ENCODE peak calls at places on chromosomes 16 and 17, in four cellular contexts. L is Peyer's patch, C is A549, E is stomach. I is an unnamed sample. For H3K4me1, the result is how much of the 10 kb centered on the place peaks cover.

GRCh38 chr16:10871157-10871991 is 5.6 kb upstream of the CIITA start:
- DNase-seq in C (no peak), L (peak), E (peak), I (no peak)

GRCh38 chr17:74343526-74344284 is 17.7 kb downstream of the KIF19 start:
- DNase-seq in C (no peak), E (no peak), L (no peak), I (no peak)

GRCh38 chr16:49639739-49640388 is 216.0 kb downstream of the ZNF423 start:
- DNase-seq in L (no peak), E (no peak), C (no peak), I (peak)

GRCh38 chr17:82231312-82231561 is 2.4 kb downstream of the SLC16A3 start:
- DNase-seq in C (no peak), E (no peak), L (no peak), I (no peak)

GRCh38 chr16:18062713-18063112 is 273.8 kb downstream of the NPIPA8 start:
- DNase-seq in L (no peak), C (no peak), E (no peak), I (no peak)

GRCh38 chr17:4604111-4604644 is 19.8 kb downstream of the SMTNL2 start:
- DNase-seq in C (no peak), E (peak), L (peak), I (peak)

GRCh38 chr16:77213542-77214108 is 14.4 kb downstream of the SYCE1L start:
- DNase-seq in E (no peak), C (peak), L (no peak), I (no peak)

GRCh38 chr16:814974-815373 is 14.4 kb upstream of the GNG13 start:
- DNase-seq in E (no peak), C (no peak), L (no peak), I (no peak)

GRCh38 chr16:58435779-58436178 is 43.5 kb downstream of the GINS3 start:
- DNase-seq in C (no peak), E (no peak), L (no peak), I (no peak)

DNA sequence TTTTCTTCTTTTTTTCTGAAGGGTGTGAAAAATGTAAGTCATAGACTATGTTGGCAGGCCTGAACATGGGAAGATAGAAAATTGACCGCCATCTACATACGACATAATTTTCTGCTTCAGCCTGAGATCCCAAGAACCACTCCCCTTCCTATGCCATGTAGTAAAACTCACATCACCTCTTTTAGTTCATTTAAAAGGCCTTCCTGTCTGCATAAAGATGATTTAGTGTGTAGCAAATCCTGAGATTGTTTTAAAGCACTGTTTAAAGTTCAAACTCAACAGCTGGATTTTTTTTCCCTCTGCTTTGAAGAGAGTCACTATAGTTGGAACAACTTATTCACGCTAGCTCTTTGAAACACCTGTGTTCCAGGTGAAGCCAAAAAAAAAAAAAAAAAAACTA is 101.5 kb downstream of the NLK start:
- DNase-seq in L (no peak), E (no peak), C (no peak), I (no peak)
- H3K4me1 ChIP-seq in L (under half), E (under half), C (under half), I (under half)

GRCh38 chr17:43211123-43211479 is 574 bp upstream of the TMEM106A start:
- DNase-seq in C (no peak), L (no peak), E (no peak), I (no peak)

GRCh38 chr17:43213545-43213944 is 1.9 kb downstream of the TMEM106A start:
- DNase-seq in L (no peak), C (no peak), E (peak), I (no peak)

GRCh38 chr17:43210576-43210975 is 1.1 kb upstream of the TMEM106A start:
- DNase-seq in L (no peak), C (no peak), E (no peak), I (no peak)

GRCh38 chr17:43212641-43213490 is 1.2 kb downstream of the TMEM106A start:
- DNase-seq in L (no peak), E (no peak), C (no peak), I (no peak)

DNA sequence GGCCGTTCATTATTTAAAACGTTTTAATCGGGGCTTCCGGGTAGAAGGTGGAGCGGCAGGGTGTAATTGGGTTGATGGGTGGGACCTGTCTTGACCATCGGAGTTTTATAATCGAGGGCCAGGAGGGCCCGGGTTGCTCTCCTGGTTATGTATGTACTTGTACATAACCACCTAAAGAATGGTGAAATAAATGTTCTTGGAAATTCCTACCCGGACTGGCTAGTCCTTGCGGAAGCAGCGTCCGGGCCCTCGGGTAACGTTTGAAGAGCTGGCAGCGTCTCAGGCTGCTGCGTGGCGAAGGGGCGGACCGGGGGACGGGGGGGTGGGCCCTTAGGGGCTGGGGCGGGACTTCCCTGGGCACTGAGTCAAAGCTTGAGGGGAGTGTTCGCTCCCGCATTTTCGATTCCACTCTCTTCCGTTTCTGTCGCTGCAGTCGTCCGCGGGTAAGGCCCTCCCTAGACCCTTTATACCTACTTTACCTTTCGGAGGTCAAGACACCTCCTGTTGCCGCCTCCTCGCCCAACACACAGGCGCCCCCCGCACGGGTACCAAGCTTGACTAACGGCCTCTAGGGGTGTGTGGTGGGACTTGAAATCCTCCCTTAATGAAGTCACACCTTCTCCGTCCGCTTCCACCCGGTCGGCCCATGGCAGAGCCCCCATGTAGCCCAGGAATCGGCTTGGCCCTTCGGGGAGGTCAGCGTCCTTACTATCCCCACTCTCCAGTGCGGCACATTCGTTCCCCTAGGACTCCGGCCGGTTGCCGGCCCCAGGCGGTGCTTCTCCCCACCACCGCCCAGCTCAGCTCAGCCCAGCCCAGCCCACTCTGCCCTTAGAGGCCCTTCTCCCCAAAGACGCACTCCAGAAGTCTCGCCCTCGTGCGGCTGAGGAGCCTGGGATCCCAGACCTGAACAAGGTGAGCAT is at the start of gene TMEM106A:
- DNase-seq in E (peak), L (peak), C (peak), I (peak)
- TF ChIP-seq CTCF in E (no peak), L (peak), C (no peak), I (peak)

DNA sequence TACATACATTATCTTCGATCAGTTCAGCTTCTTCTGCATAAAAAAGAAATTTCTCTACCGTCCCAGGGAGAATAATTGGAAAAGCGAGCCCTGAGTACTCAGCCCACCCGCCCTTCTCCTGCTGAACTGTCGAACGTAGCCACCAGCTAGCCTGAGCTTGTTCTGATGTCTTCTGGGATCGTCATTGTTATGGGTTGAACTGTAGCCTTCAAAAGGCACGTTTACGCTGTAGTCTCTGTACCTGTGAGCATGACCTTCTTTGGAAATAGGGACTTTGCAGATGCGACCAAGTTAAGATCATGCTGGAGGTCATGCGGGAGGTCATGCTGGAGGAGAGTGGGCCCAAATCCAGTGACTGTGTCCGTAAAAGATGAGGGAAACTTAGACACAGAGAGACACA is 86.2 kb downstream of the CMIP start:
- DNase-seq in C (no peak), L (no peak), E (no peak), I (no peak)
- H3K4me1 ChIP-seq in C (half or more), L (half or more), E (under half), I (under half)

GRCh38 chr16:23428351-23428750 is 24.6 kb downstream of the COG7 start:
- DNase-seq in E (no peak), C (peak), L (no peak), I (no peak)

GRCh38 chr16:23433261-23433920 is 19.6 kb downstream of the COG7 start:
- DNase-seq in L (no peak), C (no peak), E (peak), I (no peak)

GRCh38 chr16:23435500-23435899 is 17.5 kb downstream of the COG7 start:
- DNase-seq in E (peak), L (peak), C (peak), I (peak)

GRCh38 chr16:23434380-23434779 is 18.6 kb downstream of the COG7 start:
- DNase-seq in E (no peak), L (no peak), C (peak), I (no peak)

GRCh38 chr16:23432176-23433128 is 20.5 kb downstream of the COG7 start:
- DNase-seq in C (peak), E (no peak), L (no peak), I (no peak)
- TF ChIP-seq CTCF in C (no peak), E (peak), L (peak), I (no peak)

DNA sequence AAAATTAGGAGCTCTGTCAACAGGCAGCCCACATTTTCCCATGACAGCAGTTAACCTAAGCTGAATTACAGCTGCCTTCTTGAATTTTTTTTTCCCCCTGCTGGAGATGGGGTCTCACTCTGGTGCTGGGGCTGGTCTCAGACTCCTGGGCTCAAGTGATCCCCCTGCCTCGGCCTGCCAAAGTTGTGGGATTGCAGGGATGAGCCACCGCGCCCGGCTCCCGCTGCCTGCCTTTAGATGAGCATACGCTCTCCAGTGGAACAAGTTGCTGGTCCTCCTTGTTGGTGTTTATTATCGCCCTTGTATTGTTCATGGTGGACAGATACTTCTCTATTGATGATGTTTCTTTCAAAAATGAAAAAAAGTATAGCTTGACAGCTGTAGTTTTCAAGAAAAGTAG is 15.6 kb downstream of the PAFAH1B1 start:
- DNase-seq in C (no peak), L (no peak), E (no peak), I (no peak)
- H3K4me1 ChIP-seq in C (under half), L (under half), E (under half), I (half or more)

DNA sequence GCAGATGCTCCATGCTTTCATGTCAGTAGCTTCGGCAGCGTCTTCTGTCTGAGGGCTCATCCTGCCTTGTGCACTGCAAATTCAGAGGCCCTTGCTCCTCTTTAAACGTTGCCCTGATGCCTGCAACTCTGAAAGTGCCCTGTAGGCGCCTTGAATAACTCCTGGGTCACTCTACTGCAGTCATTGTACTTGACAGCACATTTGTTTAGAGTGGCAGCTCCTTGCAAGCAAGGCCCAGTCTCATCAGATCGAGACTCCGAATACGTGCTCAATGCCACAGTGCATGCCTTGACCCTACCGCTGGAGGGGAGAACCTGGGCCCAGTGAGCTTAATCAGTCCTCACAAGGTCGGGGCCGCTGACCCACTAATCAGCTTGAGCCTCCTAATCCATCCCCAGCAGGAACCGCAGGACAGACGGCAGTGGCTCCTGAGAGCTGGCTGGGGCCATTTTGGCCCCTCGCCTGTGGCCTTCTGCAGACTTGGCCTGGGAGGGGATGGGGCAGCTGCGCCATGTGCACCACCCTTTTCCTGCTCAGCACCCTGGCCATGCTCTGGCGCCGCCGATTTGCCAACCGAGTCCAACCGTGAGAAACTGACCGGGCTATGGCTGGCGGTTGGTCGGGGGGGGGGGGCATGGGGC is at the start of gene PRCD:
- DNase-seq in E (no peak), C (peak), L (no peak), I (peak)
- TF ChIP-seq CTCF in E (no peak), C (no peak), L (no peak), I (no peak)

I was measured in left ventricle myocardium inferior.